ENCODE peak calls at places on chromosomes 3 and 15, in eight cellular contexts. One of them, this sample, is unnamed.

GRCh38 chr3:179015551-179016020 is 56.0 kb downstream of the ZMAT3 start:
- DNase-seq in NCI-H2081 treated with DMSO at 0.1 percent for 48 hours: peak; percentile 74
- DNase-seq in A172: peak; percentile 91
- DNase-seq in NB4: peak; percentile 77
- DNase-seq in Caki2: peak; percentile 72
- DNase-seq in Kasumi-1: peak; percentile 83
- DNase-seq in ELF-1: peak; percentile 59
- DNase-seq in NCI-H510A treated with DMSO at 0.1 percent for 48 hours: peak; percentile 90
- DNase-seq in this sample: peak; percentile 30

GRCh38 chr3:50610181-50610971 is 1.2 kb downstream of the CISH start:
- DNase-seq in NCI-H2081 treated with DMSO at 0.1 percent for 48 hours: no peak
- DNase-seq in A172: no peak
- DNase-seq in NB4: peak; percentile 32
- DNase-seq in Caki2: no peak
- DNase-seq in Kasumi-1: no peak
- DNase-seq in ELF-1: no peak
- DNase-seq in NCI-H510A treated with DMSO at 0.1 percent for 48 hours: no peak
- DNase-seq in this sample: no peak

GRCh38 chr3:13072239-13073041 is 789 bp downstream of the IQSEC1 start:
- DNase-seq in NCI-H2081 treated with DMSO at 0.1 percent for 48 hours: no peak
- DNase-seq in A172: peak; percentile 60
- DNase-seq in NB4: no peak
- DNase-seq in Caki2: no peak
- DNase-seq in Kasumi-1: no peak
- DNase-seq in ELF-1: peak; percentile 66
- DNase-seq in NCI-H510A treated with DMSO at 0.1 percent for 48 hours: peak; percentile 33
- DNase-seq in this sample: no peak

GRCh38 chr3:50654196-50654595 is 20.5 kb upstream of the DOCK3 start:
- DNase-seq in NCI-H2081 treated with DMSO at 0.1 percent for 48 hours: no peak
- DNase-seq in A172: no peak
- DNase-seq in NB4: no peak
- DNase-seq in Caki2: no peak
- DNase-seq in Kasumi-1: no peak
- DNase-seq in ELF-1: no peak
- DNase-seq in NCI-H510A treated with DMSO at 0.1 percent for 48 hours: no peak
- DNase-seq in this sample: no peak

GRCh38 chr3:188914556-188914955 is 257.2 kb upstream of the TPRG1 start:
- DNase-seq in NCI-H2081 treated with DMSO at 0.1 percent for 48 hours: no peak
- DNase-seq in A172: peak; percentile 44
- DNase-seq in NB4: no peak
- DNase-seq in Caki2: no peak
- DNase-seq in Kasumi-1: no peak
- DNase-seq in ELF-1: no peak
- DNase-seq in NCI-H510A treated with DMSO at 0.1 percent for 48 hours: no peak
- DNase-seq in this sample: no peak

GRCh38 chr3:112681822-112682325 is 40.9 kb upstream of the CCDC80 start:
- DNase-seq in NCI-H2081 treated with DMSO at 0.1 percent for 48 hours: no peak
- DNase-seq in A172: peak; percentile 49
- DNase-seq in NB4: no peak
- DNase-seq in Caki2: peak; percentile 4
- DNase-seq in Kasumi-1: no peak
- DNase-seq in ELF-1: no peak
- DNase-seq in NCI-H510A treated with DMSO at 0.1 percent for 48 hours: no peak
- DNase-seq in this sample: no peak

GRCh38 chr3:71958533-71958932 is 173.6 kb upstream of the PROK2 start:
- DNase-seq in NCI-H2081 treated with DMSO at 0.1 percent for 48 hours: no peak
- DNase-seq in A172: no peak
- DNase-seq in NB4: no peak
- DNase-seq in Caki2: no peak
- DNase-seq in Kasumi-1: no peak
- DNase-seq in ELF-1: no peak
- DNase-seq in NCI-H510A treated with DMSO at 0.1 percent for 48 hours: no peak
- DNase-seq in this sample: no peak

GRCh38 chr3:47379488-47379899 is 1.3 kb upstream of the PTPN23 start:
- DNase-seq in NCI-H2081 treated with DMSO at 0.1 percent for 48 hours: no peak
- DNase-seq in A172: no peak
- DNase-seq in NB4: no peak
- DNase-seq in Caki2: no peak
- DNase-seq in Kasumi-1: no peak
- DNase-seq in ELF-1: no peak
- DNase-seq in NCI-H510A treated with DMSO at 0.1 percent for 48 hours: no peak
- DNase-seq in this sample: no peak

GRCh38 chr3:75294124-75294523 is 370.0 kb upstream of the FRG2C start:
- DNase-seq in NCI-H2081 treated with DMSO at 0.1 percent for 48 hours: no peak
- DNase-seq in A172: no peak
- DNase-seq in NB4: peak; percentile 6
- DNase-seq in Caki2: no peak
- DNase-seq in Kasumi-1: peak; percentile 20
- DNase-seq in ELF-1: peak; percentile 63
- DNase-seq in NCI-H510A treated with DMSO at 0.1 percent for 48 hours: peak; percentile 15
- DNase-seq in this sample: no peak

GRCh38 chr3:30462725-30463124 is 143.7 kb upstream of the TGFBR2 start:
- DNase-seq in NCI-H2081 treated with DMSO at 0.1 percent for 48 hours: no peak
- DNase-seq in A172: no peak
- DNase-seq in NB4: no peak
- DNase-seq in Caki2: no peak
- DNase-seq in Kasumi-1: no peak
- DNase-seq in ELF-1: no peak
- DNase-seq in NCI-H510A treated with DMSO at 0.1 percent for 48 hours: no peak
- DNase-seq in this sample: no peak

GRCh38 chr3:41158947-41159346 is 40.4 kb upstream of the CTNNB1 start:
- DNase-seq in NCI-H2081 treated with DMSO at 0.1 percent for 48 hours: no peak
- DNase-seq in A172: peak; percentile 13
- DNase-seq in NB4: peak; percentile 8
- DNase-seq in Caki2: no peak
- DNase-seq in Kasumi-1: no peak
- DNase-seq in ELF-1: no peak
- DNase-seq in NCI-H510A treated with DMSO at 0.1 percent for 48 hours: peak; percentile 49
- DNase-seq in this sample: no peak

GRCh38 chr15:74780523-74780982 is 1.3 kb upstream of the CSK start:
- DNase-seq in NCI-H2081 treated with DMSO at 0.1 percent for 48 hours: no peak
- DNase-seq in A172: no peak
- DNase-seq in NB4: peak; percentile 55
- DNase-seq in Caki2: no peak
- DNase-seq in Kasumi-1: peak; percentile 33
- DNase-seq in ELF-1: no peak
- DNase-seq in NCI-H510A treated with DMSO at 0.1 percent for 48 hours: no peak
- DNase-seq in this sample: peak; percentile 63

GRCh38 chr15:38598749-38599148 is 34.1 kb upstream of the RASGRP1 start:
- DNase-seq in NCI-H2081 treated with DMSO at 0.1 percent for 48 hours: no peak
- DNase-seq in A172: no peak
- DNase-seq in NB4: no peak
- DNase-seq in Caki2: no peak
- DNase-seq in Kasumi-1: no peak
- DNase-seq in ELF-1: no peak
- DNase-seq in NCI-H510A treated with DMSO at 0.1 percent for 48 hours: no peak
- DNase-seq in this sample: no peak

GRCh38 chr15:69074011-69074842 is 59.7 kb downstream of the NOX5 start:
- DNase-seq in NCI-H2081 treated with DMSO at 0.1 percent for 48 hours: no peak
- DNase-seq in A172: peak; percentile 66
- DNase-seq in NB4: peak; percentile 30
- DNase-seq in Caki2: peak; percentile 84
- DNase-seq in Kasumi-1: no peak
- DNase-seq in ELF-1: peak; percentile 81
- DNase-seq in NCI-H510A treated with DMSO at 0.1 percent for 48 hours: peak; percentile 60
- DNase-seq in this sample: no peak